ENCODE peak calls at places on chromosomes 12 and 14, in nine cellular contexts. G, U, B, F, T, A, Z, L and C are unnamed samples.
A peak's percentile ranks its signal among the peaks of the same experiment; 100 is the strongest.

GRCh38 chr12:11801643-11802042 is 152.2 kb downstream of the ETV6 start:
- DNase-seq in T (peak; percentile 44), B (no peak), L (no peak), G (no peak), A (no peak), Z (no peak), U (no peak), F (no peak), C (no peak)

GRCh38 chr12:41439134-41439533 is 251.0 kb downstream of the PDZRN4 start:
- DNase-seq in Z (no peak), G (no peak), L (no peak), B (no peak), F (no peak), U (no peak), T (no peak), A (no peak), C (no peak)

GRCh38 chr14:84937044-84937443 is 592.9 kb upstream of the FLRT2 start:
- DNase-seq in G (no peak), U (no peak), L (no peak), Z (no peak), T (no peak), A (no peak), B (no peak), F (no peak), C (no peak)

GRCh38 chr12:97503073-97503472 is 40.5 kb downstream of the RMST start:
- DNase-seq in L (no peak), T (no peak), Z (no peak), F (no peak), G (no peak), B (no peak), U (no peak), A (no peak), C (no peak)

GRCh38 chr12:117875652-117876491 is 92.9 kb downstream of the KSR2 start:
- DNase-seq in U (peak; percentile 23), G (no peak), F (peak; percentile 96), L (no peak), A (no peak), B (peak; percentile 40), T (no peak), Z (peak; percentile 44), C (peak; percentile 21)

GRCh38 chr14:75831971-75832370 is 149.8 kb downstream of the TGFB3 start:
- DNase-seq in L (no peak), U (no peak), T (peak; percentile 20), G (no peak), Z (no peak), A (no peak), B (peak; percentile 56), F (no peak), C (no peak)

GRCh38 chr12:56202366-56202765 is 13.1 kb upstream of the SMARCC2 start:
- DNase-seq in F (no peak), B (no peak), U (no peak), A (no peak), G (no peak), L (no peak), Z (no peak), T (no peak), C (no peak)

GRCh38 chr14:34027990-34028490 is 77.2 kb upstream of the EGLN3 start:
- DNase-seq in Z (no peak), T (no peak), U (no peak), F (no peak), B (no peak), L (no peak), G (no peak), A (no peak), C (no peak)

GRCh38 chr12:31118831-31119530 is 45.3 kb downstream of the DDX11 start:
- DNase-seq in A (no peak), Z (no peak), T (peak; percentile 20), B (peak; percentile 25), F (peak; percentile 92), L (no peak), G (peak; percentile 75), U (no peak), C (no peak)

GRCh38 chr14:97267509-97267908 is 470.3 kb downstream of the VRK1 start:
- DNase-seq in B (no peak), A (no peak), T (no peak), L (no peak), U (no peak), Z (no peak), F (no peak), G (no peak), C (no peak)

GRCh38 chr12:26205946-26206345 is 10.6 kb downstream of the SSPN start:
- DNase-seq in T (no peak), G (no peak), A (no peak), F (no peak), B (no peak), Z (no peak), L (no peak), U (no peak), C (no peak)

GRCh38 chr14:32703246-32703645 is 235.4 kb upstream of the NPAS3 start:
- DNase-seq in A (no peak), G (no peak), T (no peak), F (no peak), B (no peak), Z (no peak), L (no peak), U (no peak), C (no peak)

GRCh38 chr12:57868870-57869609 is 22.5 kb upstream of the CTDSP2 start:
- DNase-seq in Z (no peak), B (no peak), U (no peak), T (no peak), L (no peak), G (no peak), F (peak; percentile 86), A (no peak), C (no peak)

GRCh38 chr14:64410084-64410774 is 22.1 kb downstream of the MTHFD1 start:
- DNase-seq in U (no peak), F (peak; percentile 80), L (peak; percentile 7), Z (no peak), B (peak; percentile 64), T (no peak), G (peak; percentile 96), A (no peak), C (no peak)

GRCh38 chr12:108838194-108839010 is 19.0 kb downstream of the SSH1 start:
- DNase-seq in U (peak; percentile 60), G (peak; percentile 94), F (peak; percentile 94), T (peak; percentile 96), L (peak; percentile 98), A (peak; percentile 92), Z (peak; percentile 55), B (peak; percentile 100), C (peak; percentile 73)

GRCh38 chr14:74950795-74951442 is 4.5 kb downstream of the PGF start:
- DNase-seq in T (no peak), L (no peak), B (no peak), F (no peak), A (no peak), U (no peak), Z (no peak), G (no peak), C (no peak)

GRCh38 chr12:131613678-131614077 is 97.2 kb upstream of the SFSWAP start:
- DNase-seq in G (no peak), A (no peak), T (no peak), L (peak; percentile 77), Z (no peak), U (no peak), B (no peak), F (no peak), C (no peak)

GRCh38 chr12:95336387-95337067 is 118.9 kb downstream of the VEZT start:
- DNase-seq in U (no peak), L (no peak), A (peak; percentile 48), T (peak; percentile 55), B (peak; percentile 82), G (peak; percentile 68), F (peak; percentile 95), Z (no peak), C (no peak)

GRCh38 chr14:102140750-102141145 is 1.1 kb downstream of the WDR20 start:
- DNase-seq in L (no peak), Z (no peak), A (no peak), T (no peak), B (peak; percentile 13), F (no peak), U (no peak), G (peak; percentile 18), C (no peak)

GRCh38 chr14:104388631-104389325 is 190.8 kb upstream of the C14orf180 start:
- DNase-seq in T (no peak), A (no peak), Z (no peak), G (no peak), F (peak; percentile 35), U (no peak), B (no peak), L (no peak), C (no peak)

GRCh38 chr14:61119006-61119405 is 138.0 kb downstream of the SLC38A6 start:
- DNase-seq in B (no peak), U (no peak), T (no peak), A (no peak), L (no peak), F (no peak), Z (no peak), G (no peak), C (no peak)

GRCh38 chr12:27539191-27539631 is 15.2 kb downstream of the PPFIBP1 start:
- DNase-seq in U (no peak), F (no peak), L (no peak), B (peak; percentile 48), G (no peak), T (no peak), A (no peak), Z (no peak), C (no peak)

GRCh38 chr14:106635569-106635968 is 1109.2 kb downstream of the TMEM121 start:
- DNase-seq in A (no peak), U (no peak), F (no peak), L (no peak), T (no peak), B (no peak), G (no peak), Z (no peak), C (no peak)

GRCh38 chr12:91991397-91992187 is 154.1 kb downstream of the BTG1 start:
- DNase-seq in B (no peak), A (no peak), L (no peak), Z (no peak), U (no peak), T (no peak), G (no peak), F (no peak), C (no peak)

GRCh38 chr12:65306603-65307501 is 28.4 kb downstream of the MSRB3 start:
- DNase-seq in A (no peak), G (peak; percentile 31), Z (no peak), L (peak; percentile 27), B (peak; percentile 78), T (peak; percentile 48), F (peak; percentile 70), U (no peak), C (no peak)

GRCh38 chr12:44076892-44077291 is 241.0 kb downstream of the TMEM117 start:
- DNase-seq in T (no peak), L (no peak), F (no peak), B (no peak), A (no peak), Z (no peak), U (no peak), G (no peak), C (no peak)

GRCh38 chr14:95265106-95266094 is 54.3 kb downstream of the CLMN start:
- DNase-seq in Z (no peak), B (peak; percentile 88), T (peak; percentile 91), F (peak; percentile 49), U (no peak), G (peak; percentile 87), L (peak; percentile 91), A (peak; percentile 20), C (peak; percentile 31)

GRCh38 chr14:100528962-100529560 is 58.2 kb downstream of the BEGAIN start:
- DNase-seq in Z (no peak), L (no peak), T (no peak), G (no peak), F (no peak), U (no peak), B (no peak), A (no peak), C (no peak)

GRCh38 chr12:116502989-116503496 is 56.1 kb upstream of the MAP1LC3B2 start:
- DNase-seq in F (no peak), L (no peak), G (no peak), U (no peak), B (no peak), Z (no peak), A (no peak), T (no peak), C (no peak)

GRCh38 chr14:62189698-62190097 is 427.5 kb downstream of the SNAPC1 start:
- DNase-seq in A (peak; percentile 14), F (no peak), T (peak; percentile 49), U (no peak), B (peak; percentile 50), G (no peak), L (no peak), Z (no peak), C (no peak)

GRCh38 chr12:108792361-108793292 is 61.3 kb upstream of the CORO1C start:
- DNase-seq in Z (no peak), T (no peak), B (no peak), A (no peak), F (no peak), G (no peak), U (no peak), L (no peak), C (no peak)